ENCODE peak calls at places on chromosomes 11 and 22, in eight cellular contexts. One of them, this sample, is unnamed.
A peak's percentile ranks its signal among the peaks of the same experiment; 100 is the strongest.

GRCh38 chr11:17578296-17578695 is 31.2 kb downstream of the OTOG start:
- DNase-seq in CD8-positive, alpha-beta T cell: no peak
- DNase-seq in IMR-90: no peak
- DNase-seq in lower leg skin: no peak
- DNase-seq in HFF-Myc: no peak
- DNase-seq in heart left ventricle: no peak
- DNase-seq in PC-3: no peak
- DNase-seq in RWPE2: no peak
- DNase-seq in this sample: no peak

GRCh38 chr11:108122166-108122628 is 830 bp downstream of the ACAT1 start:
- DNase-seq in CD8-positive, alpha-beta T cell: no peak
- DNase-seq in IMR-90: no peak
- DNase-seq in lower leg skin: peak; percentile 26
- DNase-seq in HFF-Myc: no peak
- DNase-seq in heart left ventricle: no peak
- DNase-seq in PC-3: peak; percentile 28
- DNase-seq in RWPE2: no peak
- DNase-seq in this sample: no peak

GRCh38 chr11:34451053-34451452 is 12.3 kb downstream of the CAT start:
- DNase-seq in CD8-positive, alpha-beta T cell: no peak
- DNase-seq in IMR-90: no peak
- DNase-seq in lower leg skin: no peak
- DNase-seq in HFF-Myc: no peak
- DNase-seq in heart left ventricle: no peak
- DNase-seq in PC-3: no peak
- DNase-seq in RWPE2: no peak
- DNase-seq in this sample: no peak

GRCh38 chr11:129372609-129373488 is 2.8 kb upstream of the BARX2 start:
- DNase-seq in CD8-positive, alpha-beta T cell: no peak
- DNase-seq in IMR-90: no peak
- DNase-seq in lower leg skin: no peak
- DNase-seq in HFF-Myc: no peak
- DNase-seq in heart left ventricle: no peak
- DNase-seq in PC-3: no peak
- DNase-seq in RWPE2: no peak
- DNase-seq in this sample: no peak

GRCh38 chr11:68687986-68688385 is 3.6 kb downstream of the GAL start:
- DNase-seq in CD8-positive, alpha-beta T cell: no peak
- DNase-seq in IMR-90: no peak
- DNase-seq in lower leg skin: no peak
- DNase-seq in HFF-Myc: no peak
- DNase-seq in heart left ventricle: no peak
- DNase-seq in PC-3: no peak
- DNase-seq in RWPE2: no peak
- DNase-seq in this sample: no peak

GRCh38 chr11:22778642-22779041 is 51.0 kb downstream of the SVIP start:
- DNase-seq in CD8-positive, alpha-beta T cell: no peak
- DNase-seq in IMR-90: no peak
- DNase-seq in lower leg skin: no peak
- DNase-seq in HFF-Myc: no peak
- DNase-seq in heart left ventricle: no peak
- DNase-seq in PC-3: no peak
- DNase-seq in RWPE2: no peak
- DNase-seq in this sample: no peak

GRCh38 chr22:39148727-39149535 is 3.5 kb downstream of the CBX7 start:
- DNase-seq in CD8-positive, alpha-beta T cell: no peak
- DNase-seq in IMR-90: no peak
- DNase-seq in lower leg skin: no peak
- DNase-seq in HFF-Myc: no peak
- DNase-seq in heart left ventricle: peak; percentile 53
- DNase-seq in PC-3: no peak
- DNase-seq in RWPE2: no peak
- DNase-seq in this sample: peak; percentile 45

GRCh38 chr11:95545116-95545875 is 244.3 kb downstream of the FAM76B start:
- DNase-seq in CD8-positive, alpha-beta T cell: no peak
- DNase-seq in IMR-90: no peak
- DNase-seq in lower leg skin: no peak
- DNase-seq in HFF-Myc: no peak
- DNase-seq in heart left ventricle: no peak
- DNase-seq in PC-3: no peak
- DNase-seq in RWPE2: no peak
- DNase-seq in this sample: no peak

GRCh38 chr11:70317576-70318305 is 47.3 kb downstream of the PPFIA1 start:
- DNase-seq in CD8-positive, alpha-beta T cell: no peak
- DNase-seq in IMR-90: no peak
- DNase-seq in lower leg skin: no peak
- DNase-seq in HFF-Myc: no peak
- DNase-seq in heart left ventricle: no peak
- DNase-seq in PC-3: no peak
- DNase-seq in RWPE2: no peak
- DNase-seq in this sample: no peak

GRCh38 chr11:26849009-26849408 is 127.1 kb upstream of the SLC5A12 start:
- DNase-seq in CD8-positive, alpha-beta T cell: no peak
- DNase-seq in IMR-90: no peak
- DNase-seq in lower leg skin: peak; percentile 64
- DNase-seq in HFF-Myc: no peak
- DNase-seq in heart left ventricle: peak; percentile 44
- DNase-seq in PC-3: no peak
- DNase-seq in RWPE2: no peak
- DNase-seq in this sample: no peak

GRCh38 chr11:65817312-65817814 is 16.4 kb upstream of the SNX32 start:
- DNase-seq in CD8-positive, alpha-beta T cell: no peak
- DNase-seq in IMR-90: no peak
- DNase-seq in lower leg skin: no peak
- DNase-seq in HFF-Myc: no peak
- DNase-seq in heart left ventricle: no peak
- DNase-seq in PC-3: no peak
- DNase-seq in RWPE2: no peak
- DNase-seq in this sample: no peak

GRCh38 chr11:28142724-28143123 is 34.5 kb downstream of the METTL15 start:
- DNase-seq in CD8-positive, alpha-beta T cell: no peak
- DNase-seq in IMR-90: no peak
- DNase-seq in lower leg skin: no peak
- DNase-seq in HFF-Myc: no peak
- DNase-seq in heart left ventricle: no peak
- DNase-seq in PC-3: no peak
- DNase-seq in RWPE2: no peak
- DNase-seq in this sample: no peak

DNA sequence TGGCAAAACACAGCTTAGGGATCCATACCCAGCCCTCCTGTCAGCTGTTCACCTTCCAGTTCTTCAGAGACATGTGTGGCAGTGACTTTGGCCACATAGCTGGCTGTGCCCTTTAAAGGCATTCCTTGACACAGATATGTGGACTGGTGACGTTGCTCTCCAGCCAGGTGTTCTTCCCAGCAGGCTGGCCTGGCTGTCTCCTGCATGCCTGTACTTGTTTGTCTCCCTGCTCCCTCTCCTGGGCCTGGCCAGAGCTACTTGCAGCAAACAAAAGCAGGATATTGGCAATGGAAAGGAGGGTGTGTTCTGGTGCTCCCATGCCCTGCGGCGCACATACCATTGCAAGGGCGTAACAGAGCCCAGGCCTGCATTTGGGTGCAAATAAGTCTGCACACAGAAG is 38.3 kb downstream of the PIK3IP1 start:
- DNase-seq in CD8-positive, alpha-beta T cell: no peak
- DNase-seq in IMR-90: no peak
- DNase-seq in lower leg skin: peak; percentile 78
- DNase-seq in HFF-Myc: no peak
- DNase-seq in heart left ventricle: peak; percentile 46
- DNase-seq in PC-3: no peak
- DNase-seq in RWPE2: peak; percentile 99
- DNase-seq in this sample: no peak
- H3K4me3 ChIP-seq in CD8-positive, alpha-beta T cell: no peak overlapping the region
- H3K4me3 ChIP-seq in IMR-90: no peak overlapping the region
- H3K4me3 ChIP-seq in lower leg skin: no peak overlapping the region
- H3K4me3 ChIP-seq in HFF-Myc: no peak overlapping the region
- H3K4me3 ChIP-seq in heart left ventricle: no peak overlapping the region
- H3K4me3 ChIP-seq in PC-3: no peak overlapping the region
- H3K4me3 ChIP-seq in RWPE2: no peak overlapping the region
- H3K4me3 ChIP-seq in this sample: no peak overlapping the region

DNA sequence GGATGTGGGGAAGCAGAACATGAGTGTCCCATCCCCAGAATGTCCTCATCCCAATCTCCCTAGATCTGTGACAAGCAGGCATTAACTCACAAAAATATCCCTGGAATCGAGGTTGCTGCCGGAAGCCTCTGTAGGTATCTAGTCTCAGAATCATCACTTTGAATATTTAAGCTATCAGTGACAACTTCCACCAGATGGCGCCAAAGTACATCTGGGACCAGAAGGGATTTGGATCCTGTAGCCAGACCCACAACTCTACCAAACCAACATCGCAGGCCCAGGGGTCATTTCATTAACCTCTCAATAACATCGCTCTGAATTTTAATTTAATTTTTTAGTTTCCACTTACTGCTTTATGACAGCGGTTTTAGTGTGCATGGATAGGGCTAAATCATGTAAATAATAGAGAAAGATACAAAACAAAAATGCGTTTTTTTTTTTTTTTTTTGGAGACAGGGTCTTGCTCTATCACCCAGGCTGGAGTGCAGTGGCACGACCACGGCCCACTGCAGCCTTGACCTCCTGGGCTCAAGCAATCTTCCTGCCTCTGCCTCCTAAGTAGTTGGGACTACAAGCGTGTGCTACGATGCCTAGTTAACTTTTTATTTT is 1.1 kb upstream of the EXT2 start:
- DNase-seq in CD8-positive, alpha-beta T cell: peak; percentile 42
- DNase-seq in IMR-90: peak; percentile 81
- DNase-seq in lower leg skin: peak; percentile 85
- DNase-seq in HFF-Myc: peak; percentile 62
- DNase-seq in heart left ventricle: peak; percentile 80
- DNase-seq in PC-3: peak; percentile 88
- DNase-seq in RWPE2: peak; percentile 73
- DNase-seq in this sample: peak; percentile 58
- TF ChIP-seq CTCF in CD8-positive, alpha-beta T cell: peak; percentile 78
- TF ChIP-seq CTCF in IMR-90: peak; percentile 80
- TF ChIP-seq CTCF in lower leg skin: no peak
- TF ChIP-seq CTCF in HFF-Myc: peak; percentile 82
- TF ChIP-seq CTCF in heart left ventricle: peak; percentile 82
- TF ChIP-seq CTCF in PC-3: peak; percentile 81
- TF ChIP-seq CTCF in RWPE2: peak; percentile 82
- TF ChIP-seq CTCF in this sample: peak; percentile 76

GRCh38 chr22:25682071-25682470 is 59.9 kb upstream of the MYO18B start:
- DNase-seq in CD8-positive, alpha-beta T cell: no peak
- DNase-seq in IMR-90: no peak
- DNase-seq in lower leg skin: no peak
- DNase-seq in HFF-Myc: peak; percentile 15
- DNase-seq in heart left ventricle: no peak
- DNase-seq in PC-3: no peak
- DNase-seq in RWPE2: no peak
- DNase-seq in this sample: no peak
- H3K4me3 ChIP-seq in CD8-positive, alpha-beta T cell: no peak overlapping the region
- H3K4me3 ChIP-seq in IMR-90: no peak overlapping the region
- H3K4me3 ChIP-seq in lower leg skin: no peak overlapping the region
- H3K4me3 ChIP-seq in HFF-Myc: no peak overlapping the region
- H3K4me3 ChIP-seq in heart left ventricle: no peak overlapping the region
- H3K4me3 ChIP-seq in PC-3: no peak overlapping the region
- H3K4me3 ChIP-seq in RWPE2: no peak overlapping the region
- H3K4me3 ChIP-seq in this sample: no peak overlapping the region

GRCh38 chr22:17120711-17121234 is 387 bp downstream of the TMEM121B start:
- DNase-seq in CD8-positive, alpha-beta T cell: no peak
- DNase-seq in IMR-90: no peak
- DNase-seq in lower leg skin: no peak
- DNase-seq in HFF-Myc: no peak
- DNase-seq in heart left ventricle: no peak
- DNase-seq in PC-3: no peak
- DNase-seq in RWPE2: no peak
- DNase-seq in this sample: no peak

GRCh38 chr22:17119481-17120202 is 1.5 kb downstream of the TMEM121B start:
- DNase-seq in CD8-positive, alpha-beta T cell: no peak
- DNase-seq in IMR-90: no peak
- DNase-seq in lower leg skin: no peak
- DNase-seq in HFF-Myc: no peak
- DNase-seq in heart left ventricle: no peak
- DNase-seq in PC-3: peak; percentile 3
- DNase-seq in RWPE2: no peak
- DNase-seq in this sample: no peak

GRCh38 chr22:17118342-17118741 is 2.8 kb downstream of the TMEM121B start:
- DNase-seq in CD8-positive, alpha-beta T cell: no peak
- DNase-seq in IMR-90: no peak
- DNase-seq in lower leg skin: no peak
- DNase-seq in HFF-Myc: no peak
- DNase-seq in heart left ventricle: no peak
- DNase-seq in PC-3: no peak
- DNase-seq in RWPE2: no peak
- DNase-seq in this sample: no peak

GRCh38 chr22:17121235-17122195 is at the start of gene TMEM121B:
- DNase-seq in CD8-positive, alpha-beta T cell: no peak
- DNase-seq in IMR-90: peak; percentile 59
- DNase-seq in lower leg skin: peak; percentile 55
- DNase-seq in HFF-Myc: no peak
- DNase-seq in heart left ventricle: peak; percentile 91
- DNase-seq in PC-3: no peak
- DNase-seq in RWPE2: no peak
- DNase-seq in this sample: no peak

GRCh38 chr22:17120281-17120680 is 879 bp downstream of the TMEM121B start:
- DNase-seq in CD8-positive, alpha-beta T cell: peak; percentile 30
- DNase-seq in IMR-90: peak; percentile 30
- DNase-seq in lower leg skin: no peak
- DNase-seq in HFF-Myc: no peak
- DNase-seq in heart left ventricle: peak; percentile 74
- DNase-seq in PC-3: no peak
- DNase-seq in RWPE2: no peak
- DNase-seq in this sample: no peak
- TF ChIP-seq CTCF in CD8-positive, alpha-beta T cell: no peak
- TF ChIP-seq CTCF in IMR-90: no peak
- TF ChIP-seq CTCF in lower leg skin: no peak
- TF ChIP-seq CTCF in HFF-Myc: no peak
- TF ChIP-seq CTCF in heart left ventricle: no peak
- TF ChIP-seq CTCF in PC-3: no peak
- TF ChIP-seq CTCF in RWPE2: no peak
- TF ChIP-seq CTCF in this sample: no peak

GRCh38 chr22:23565942-23566715 is 14.0 kb downstream of the IGLL1 start:
- DNase-seq in CD8-positive, alpha-beta T cell: no peak
- DNase-seq in IMR-90: no peak
- DNase-seq in lower leg skin: no peak
- DNase-seq in HFF-Myc: no peak
- DNase-seq in heart left ventricle: no peak
- DNase-seq in PC-3: no peak
- DNase-seq in RWPE2: no peak
- DNase-seq in this sample: no peak
- H3K4me3 ChIP-seq in CD8-positive, alpha-beta T cell: peak overlapping the region; percentile 49
- H3K4me3 ChIP-seq in IMR-90: no peak overlapping the region
- H3K4me3 ChIP-seq in lower leg skin: no peak overlapping the region
- H3K4me3 ChIP-seq in HFF-Myc: no peak overlapping the region
- H3K4me3 ChIP-seq in heart left ventricle: peak overlapping the region; percentile 51
- H3K4me3 ChIP-seq in PC-3: no peak overlapping the region
- H3K4me3 ChIP-seq in RWPE2: no peak overlapping the region
- H3K4me3 ChIP-seq in this sample: no peak overlapping the region